ENCODE peak calls at places on chromosomes 13 and 19, in nine cellular contexts. One of them, this sample, is unnamed.

GRCh38 chr13:111485491-111486250 is 165.2 kb downstream of the TEX29 start:
- DNase-seq in colonic mucosa: peak; percentile 4
- DNase-seq in GM12865: no peak
- DNase-seq in upper lobe of left lung: no peak
- DNase-seq in glutamatergic neuron: no peak
- DNase-seq in endothelial cell: no peak
- DNase-seq in transverse colon: no peak
- DNase-seq in Calu3: no peak
- DNase-seq in body of pancreas: no peak
- DNase-seq in this sample: no peak

GRCh38 chr13:70613295-70613694 is 505.0 kb upstream of the KLHL1 start:
- DNase-seq in colonic mucosa: no peak
- DNase-seq in glutamatergic neuron: no peak
- DNase-seq in endothelial cell: no peak
- DNase-seq in GM12865: no peak
- DNase-seq in body of pancreas: no peak
- DNase-seq in upper lobe of left lung: no peak
- DNase-seq in Calu3: no peak
- DNase-seq in transverse colon: no peak
- DNase-seq in this sample: no peak

GRCh38 chr19:48992571-48993174 is 436 bp downstream of the GYS1 start:
- DNase-seq in upper lobe of left lung: peak; percentile 57
- DNase-seq in endothelial cell: peak; percentile 13
- DNase-seq in GM12865: no peak
- DNase-seq in glutamatergic neuron: no peak
- DNase-seq in transverse colon: no peak
- DNase-seq in Calu3: no peak
- DNase-seq in colonic mucosa: peak; percentile 47
- DNase-seq in body of pancreas: no peak
- DNase-seq in this sample: no peak

GRCh38 chr13:30696278-30697176 is 38.8 kb upstream of the ALOX5AP start:
- DNase-seq in endothelial cell: peak; percentile 29
- DNase-seq in body of pancreas: no peak
- DNase-seq in Calu3: no peak
- DNase-seq in colonic mucosa: peak; percentile 41
- DNase-seq in transverse colon: peak; percentile 25
- DNase-seq in GM12865: peak; percentile 44
- DNase-seq in upper lobe of left lung: peak; percentile 62
- DNase-seq in glutamatergic neuron: no peak
- DNase-seq in this sample: no peak

GRCh38 chr13:81480634-81481033 is 1139.7 kb upstream of the SPRY2 start:
- DNase-seq in body of pancreas: no peak
- DNase-seq in Calu3: no peak
- DNase-seq in GM12865: no peak
- DNase-seq in glutamatergic neuron: no peak
- DNase-seq in endothelial cell: no peak
- DNase-seq in colonic mucosa: no peak
- DNase-seq in transverse colon: no peak
- DNase-seq in upper lobe of left lung: no peak
- DNase-seq in this sample: no peak

GRCh38 chr13:45811891-45812583 is 39.5 kb downstream of the SIAH3 start:
- DNase-seq in endothelial cell: no peak
- DNase-seq in Calu3: no peak
- DNase-seq in upper lobe of left lung: no peak
- DNase-seq in colonic mucosa: no peak
- DNase-seq in transverse colon: no peak
- DNase-seq in body of pancreas: no peak
- DNase-seq in GM12865: no peak
- DNase-seq in glutamatergic neuron: no peak
- DNase-seq in this sample: no peak

GRCh38 chr19:10420444-10421239 is at the start of gene PDE4A:
- DNase-seq in body of pancreas: no peak
- DNase-seq in colonic mucosa: no peak
- DNase-seq in Calu3: no peak
- DNase-seq in endothelial cell: peak; percentile 74
- DNase-seq in GM12865: peak; percentile 76
- DNase-seq in transverse colon: no peak
- DNase-seq in upper lobe of left lung: no peak
- DNase-seq in glutamatergic neuron: peak; percentile 81
- DNase-seq in this sample: peak; percentile 69

GRCh38 chr13:33577037-33577436 is 240.9 kb upstream of the RFC3 start:
- DNase-seq in GM12865: no peak
- DNase-seq in colonic mucosa: no peak
- DNase-seq in glutamatergic neuron: no peak
- DNase-seq in upper lobe of left lung: no peak
- DNase-seq in Calu3: no peak
- DNase-seq in endothelial cell: no peak
- DNase-seq in body of pancreas: no peak
- DNase-seq in transverse colon: no peak
- DNase-seq in this sample: no peak

GRCh38 chr13:94249512-94249911 is 230.0 kb downstream of the DCT start:
- DNase-seq in Calu3: no peak
- DNase-seq in GM12865: no peak
- DNase-seq in upper lobe of left lung: no peak
- DNase-seq in body of pancreas: no peak
- DNase-seq in endothelial cell: no peak
- DNase-seq in transverse colon: no peak
- DNase-seq in colonic mucosa: no peak
- DNase-seq in glutamatergic neuron: no peak
- DNase-seq in this sample: no peak

GRCh38 chr13:98089246-98089645 is 53.6 kb upstream of the FARP1 start:
- DNase-seq in endothelial cell: no peak
- DNase-seq in body of pancreas: no peak
- DNase-seq in GM12865: no peak
- DNase-seq in transverse colon: no peak
- DNase-seq in Calu3: no peak
- DNase-seq in glutamatergic neuron: no peak
- DNase-seq in upper lobe of left lung: no peak
- DNase-seq in colonic mucosa: no peak
- DNase-seq in this sample: no peak

GRCh38 chr19:7450243-7451223 is 38.3 kb downstream of the PEX11G start:
- DNase-seq in colonic mucosa: no peak
- DNase-seq in glutamatergic neuron: no peak
- DNase-seq in upper lobe of left lung: no peak
- DNase-seq in endothelial cell: no peak
- DNase-seq in body of pancreas: no peak
- DNase-seq in transverse colon: no peak
- DNase-seq in GM12865: peak; percentile 63
- DNase-seq in Calu3: no peak
- DNase-seq in this sample: no peak

GRCh38 chr13:49214917-49215376 is 5.2 kb upstream of the MLNR start:
- DNase-seq in upper lobe of left lung: peak; percentile 77
- DNase-seq in body of pancreas: peak; percentile 29
- DNase-seq in transverse colon: peak; percentile 45
- DNase-seq in endothelial cell: no peak
- DNase-seq in glutamatergic neuron: no peak
- DNase-seq in colonic mucosa: peak; percentile 67
- DNase-seq in Calu3: peak; percentile 26
- DNase-seq in GM12865: peak; percentile 71
- DNase-seq in this sample: no peak

GRCh38 chr19:4660181-4660791 is 9.9 kb downstream of the MYDGF start:
- DNase-seq in body of pancreas: no peak
- DNase-seq in upper lobe of left lung: no peak
- DNase-seq in GM12865: no peak
- DNase-seq in Calu3: peak; percentile 45
- DNase-seq in colonic mucosa: peak; percentile 49
- DNase-seq in glutamatergic neuron: peak; percentile 55
- DNase-seq in transverse colon: peak; percentile 33
- DNase-seq in endothelial cell: peak; percentile 50
- DNase-seq in this sample: no peak
- TF ChIP-seq CTCF in body of pancreas: no peak
- TF ChIP-seq CTCF in upper lobe of left lung: no peak
- TF ChIP-seq CTCF in GM12865: peak; percentile 26
- TF ChIP-seq CTCF in Calu3: peak; percentile 27
- TF ChIP-seq CTCF in colonic mucosa: no peak
- TF ChIP-seq CTCF in glutamatergic neuron: no peak
- TF ChIP-seq CTCF in transverse colon: peak; percentile 28
- TF ChIP-seq CTCF in endothelial cell: no peak
- TF ChIP-seq CTCF in this sample: peak; percentile 50

DNA sequence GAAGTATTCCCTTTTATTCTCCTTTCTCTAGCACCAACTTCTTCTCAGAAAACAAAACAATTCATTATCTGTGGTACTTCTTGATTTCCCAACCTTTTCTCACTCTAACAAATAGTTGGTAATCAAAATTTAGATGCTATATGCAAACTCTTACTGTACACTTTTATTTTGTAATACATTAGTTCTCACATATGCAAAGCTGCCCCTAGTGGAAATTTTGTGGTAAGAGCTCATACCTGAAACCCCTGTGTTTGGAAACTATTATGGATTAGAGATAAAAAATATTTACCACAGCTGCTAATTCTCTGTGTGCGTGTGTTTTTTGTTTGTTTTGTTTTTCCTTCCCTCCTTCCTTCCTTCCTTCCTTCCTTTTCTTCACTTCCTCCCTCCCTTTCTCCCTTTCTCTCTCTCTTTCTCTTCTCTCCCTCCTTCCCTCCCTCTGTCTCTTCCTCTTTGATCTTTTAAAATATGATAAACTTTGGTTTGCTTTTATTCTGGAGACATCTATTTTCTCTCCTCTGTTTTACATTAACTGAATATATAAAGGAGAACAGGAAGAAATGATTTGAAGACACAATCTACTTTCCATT is 537.4 kb downstream of the SLITRK6 start:
- DNase-seq in endothelial cell: no peak
- DNase-seq in colonic mucosa: no peak
- DNase-seq in glutamatergic neuron: no peak
- DNase-seq in transverse colon: no peak
- DNase-seq in Calu3: no peak
- DNase-seq in GM12865: no peak
- DNase-seq in body of pancreas: no peak
- DNase-seq in upper lobe of left lung: no peak
- DNase-seq in this sample: no peak
- TF ChIP-seq CTCF in endothelial cell: peak; percentile 59
- TF ChIP-seq CTCF in colonic mucosa: no peak
- TF ChIP-seq CTCF in glutamatergic neuron: peak; percentile 62
- TF ChIP-seq CTCF in transverse colon: peak; percentile 14
- TF ChIP-seq CTCF in Calu3: no peak
- TF ChIP-seq CTCF in GM12865: no peak
- TF ChIP-seq CTCF in body of pancreas: no peak
- TF ChIP-seq CTCF in upper lobe of left lung: peak; percentile 30
- TF ChIP-seq CTCF in this sample: no peak

DNA sequence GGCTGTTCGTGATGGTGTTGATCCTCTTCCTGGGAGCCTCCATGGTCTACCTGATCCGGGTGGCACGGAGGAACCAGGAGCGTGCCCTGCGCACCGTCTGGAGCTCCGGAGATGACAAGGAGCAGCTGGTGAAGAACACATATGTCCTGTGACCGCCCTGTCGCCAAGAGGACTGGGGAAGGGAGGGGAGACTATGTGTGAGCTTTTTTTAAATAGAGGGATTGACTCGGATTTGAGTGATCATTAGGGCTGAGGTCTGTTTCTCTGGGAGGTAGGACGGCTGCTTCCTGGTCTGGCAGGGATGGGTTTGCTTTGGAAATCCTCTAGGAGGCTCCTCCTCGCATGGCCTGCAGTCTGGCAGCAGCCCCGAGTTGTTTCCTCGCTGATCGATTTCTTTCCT is 12.2 kb upstream of the C19orf33 start:
- DNase-seq in upper lobe of left lung: no peak
- DNase-seq in GM12865: no peak
- DNase-seq in colonic mucosa: no peak
- DNase-seq in Calu3: no peak
- DNase-seq in transverse colon: no peak
- DNase-seq in endothelial cell: no peak
- DNase-seq in glutamatergic neuron: no peak
- DNase-seq in body of pancreas: no peak
- DNase-seq in this sample: no peak
- TF ChIP-seq CTCF in upper lobe of left lung: no peak
- TF ChIP-seq CTCF in GM12865: no peak
- TF ChIP-seq CTCF in colonic mucosa: no peak
- TF ChIP-seq CTCF in Calu3: no peak
- TF ChIP-seq CTCF in transverse colon: no peak
- TF ChIP-seq CTCF in endothelial cell: no peak
- TF ChIP-seq CTCF in glutamatergic neuron: no peak
- TF ChIP-seq CTCF in body of pancreas: no peak
- TF ChIP-seq CTCF in this sample: no peak

GRCh38 chr13:113489171-113489548 is 1.4 kb downstream of the DCUN1D2 start:
- DNase-seq in Calu3: peak; percentile 1
- DNase-seq in colonic mucosa: no peak
- DNase-seq in GM12865: no peak
- DNase-seq in upper lobe of left lung: no peak
- DNase-seq in transverse colon: no peak
- DNase-seq in body of pancreas: no peak
- DNase-seq in glutamatergic neuron: peak; percentile 50
- DNase-seq in endothelial cell: no peak
- DNase-seq in this sample: no peak

GRCh38 chr13:113488283-113488682 is 2.2 kb downstream of the DCUN1D2 start:
- DNase-seq in glutamatergic neuron: no peak
- DNase-seq in transverse colon: no peak
- DNase-seq in Calu3: no peak
- DNase-seq in colonic mucosa: no peak
- DNase-seq in endothelial cell: no peak
- DNase-seq in body of pancreas: no peak
- DNase-seq in upper lobe of left lung: no peak
- DNase-seq in GM12865: no peak
- DNase-seq in this sample: no peak

GRCh38 chr13:113491418-113491883 is 940 bp upstream of the DCUN1D2 start:
- DNase-seq in glutamatergic neuron: peak; percentile 52
- DNase-seq in transverse colon: peak; percentile 33
- DNase-seq in Calu3: no peak
- DNase-seq in body of pancreas: peak; percentile 54
- DNase-seq in endothelial cell: peak; percentile 41
- DNase-seq in upper lobe of left lung: no peak
- DNase-seq in colonic mucosa: peak; percentile 44
- DNase-seq in GM12865: peak; percentile 24
- DNase-seq in this sample: no peak

GRCh38 chr13:113490496-113491417 is at the start of gene DCUN1D2:
- DNase-seq in upper lobe of left lung: peak; percentile 94
- DNase-seq in glutamatergic neuron: peak; percentile 93
- DNase-seq in colonic mucosa: peak; percentile 93
- DNase-seq in body of pancreas: peak; percentile 95
- DNase-seq in endothelial cell: peak; percentile 92
- DNase-seq in transverse colon: peak; percentile 94
- DNase-seq in GM12865: peak; percentile 96
- DNase-seq in Calu3: peak; percentile 78
- DNase-seq in this sample: peak; percentile 98

DNA sequence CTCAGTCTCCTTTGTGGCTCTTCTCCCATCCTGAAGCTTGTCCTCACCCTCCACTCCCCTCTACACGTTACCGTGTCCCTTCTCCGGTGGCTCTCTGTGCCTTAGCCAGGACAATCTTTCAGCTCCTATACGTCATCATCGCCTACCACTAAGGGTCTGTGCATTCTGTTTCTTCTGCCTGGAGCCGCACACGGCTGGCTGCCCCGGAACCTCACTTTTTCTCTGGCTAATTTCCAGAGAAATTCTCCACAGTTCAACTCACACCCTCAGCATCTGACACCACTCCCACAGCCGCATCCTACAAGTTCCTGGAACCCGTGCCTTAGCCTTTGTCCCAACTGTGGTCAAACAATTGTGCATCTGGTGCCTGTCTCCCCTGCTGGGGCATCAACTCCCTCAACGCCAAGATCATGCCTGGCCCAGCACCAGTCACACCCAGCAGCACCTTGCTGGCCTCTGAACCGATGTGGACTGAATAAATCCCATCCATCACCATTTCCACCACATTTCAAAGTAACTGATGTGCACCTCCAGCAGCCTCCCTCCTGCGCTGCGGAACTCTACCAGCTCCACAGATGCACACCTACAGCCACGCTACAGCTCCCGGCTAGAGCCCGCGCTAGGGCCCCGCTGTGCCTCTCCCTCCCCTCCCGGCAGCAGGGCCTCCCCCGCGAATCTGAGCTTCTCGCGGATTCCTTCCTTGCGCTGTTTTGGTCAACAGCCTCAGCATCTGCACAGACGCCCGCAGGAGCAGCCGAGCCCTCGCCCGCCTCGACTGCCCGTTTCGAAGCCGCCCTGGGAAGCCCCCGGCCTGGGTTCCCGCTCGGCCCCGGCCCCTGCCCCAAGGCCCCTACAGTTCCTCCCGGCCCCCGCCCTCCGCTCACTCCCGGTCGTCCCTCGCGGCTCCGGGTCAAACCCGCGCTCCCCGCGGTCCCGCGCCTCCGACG is 689 bp downstream of the DCUN1D2 start:
- DNase-seq in upper lobe of left lung: peak; percentile 35
- DNase-seq in body of pancreas: peak; percentile 35
- DNase-seq in colonic mucosa: peak; percentile 37
- DNase-seq in GM12865: peak; percentile 50
- DNase-seq in transverse colon: peak; percentile 39
- DNase-seq in glutamatergic neuron: peak; percentile 51
- DNase-seq in endothelial cell: peak; percentile 44
- DNase-seq in Calu3: peak; percentile 1
- DNase-seq in this sample: peak; percentile 70
- TF ChIP-seq CTCF in upper lobe of left lung: no peak
- TF ChIP-seq CTCF in body of pancreas: no peak
- TF ChIP-seq CTCF in colonic mucosa: no peak
- TF ChIP-seq CTCF in GM12865: no peak
- TF ChIP-seq CTCF in transverse colon: no peak
- TF ChIP-seq CTCF in glutamatergic neuron: no peak
- TF ChIP-seq CTCF in endothelial cell: no peak
- TF ChIP-seq CTCF in Calu3: no peak
- TF ChIP-seq CTCF in this sample: no peak

This sample was measured in GM13977.